ENCODE peak calls at places on chromosome 19, in seven cellular contexts. C is left ventricle myocardium inferior, U is tibial nerve, I is thoracic aorta, O is IMR-90, Y is kidney epithelial cell, W is fibroblast of mammary gland. H is an unnamed sample.

GRCh38 chr19:15432018-15432494 is 13.3 kb upstream of the AKAP8L start:
- DNase-seq in C (no peak), U (no peak), I (no peak), O (no peak), Y (no peak), W (no peak), H (no peak)

GRCh38 chr19:6060600-6061391 is 49.5 kb downstream of the RFX2 start:
- DNase-seq in C (no peak), U (no peak), I (no peak), O (peak; percentile 16), Y (peak; percentile 44), W (peak; percentile 41), H (no peak)

GRCh38 chr19:55652311-55653078 is 2.3 kb upstream of the U2AF2 start:
- DNase-seq in C (no peak), U (no peak), I (no peak), O (no peak), Y (no peak), W (no peak), H (no peak)

GRCh38 chr19:39138221-39139211 is 12.9 kb downstream of the PAK4 start:
- DNase-seq in C (no peak), U (no peak), I (no peak), O (no peak), Y (no peak), W (no peak), H (peak; percentile 63)

GRCh38 chr19:55605207-55605636 is 225 bp upstream of the ZNF865 start:
- DNase-seq in C (peak; percentile 97), U (peak; percentile 93), I (peak; percentile 91), O (peak; percentile 96), Y (peak; percentile 84), W (peak; percentile 96), H (peak; percentile 76)

GRCh38 chr19:36093146-36093662 is 17.7 kb upstream of the OVOL3 start:
- DNase-seq in C (no peak), U (no peak), I (no peak), O (no peak), Y (no peak), W (peak; percentile 17), H (no peak)

GRCh38 chr19:42111811-42112210 is 20.4 kb downstream of the POU2F2 start:
- DNase-seq in C (no peak), U (no peak), I (no peak), O (peak; percentile 52), Y (no peak), W (peak; percentile 65), H (no peak)

GRCh38 chr19:53977991-53978731 is 13.3 kb upstream of the CACNG6 start:
- DNase-seq in C (peak; percentile 50), U (peak; percentile 25), I (peak; percentile 3), O (peak; percentile 84), Y (no peak), W (peak; percentile 80), H (no peak)

GRCh38 chr19:53357821-53358581 is 7.5 kb upstream of the ZNF525 start:
- DNase-seq in C (no peak), U (no peak), I (no peak), O (no peak), Y (no peak), W (no peak), H (no peak)

GRCh38 chr19:31231181-31231580 is 118.1 kb downstream of the TSHZ3 start:
- DNase-seq in C (no peak), U (no peak), I (no peak), O (peak; percentile 32), Y (no peak), W (no peak), H (no peak)

GRCh38 chr19:48473161-48473966 is 4.2 kb downstream of the CYTH2 start:
- DNase-seq in C (no peak), U (no peak), I (no peak), O (no peak), Y (no peak), W (no peak), H (no peak)

GRCh38 chr19:45090598-45090997 is 2.4 kb upstream of the PPP1R37 start:
- DNase-seq in C (no peak), U (no peak), I (no peak), O (no peak), Y (no peak), W (no peak), H (no peak)

GRCh38 chr19:58227964-58228583 is 640 bp upstream of the ZNF544 start:
- DNase-seq in C (no peak), U (no peak), I (no peak), O (no peak), Y (no peak), W (peak; percentile 5), H (no peak)

GRCh38 chr19:42323852-42324654 is 1.4 kb upstream of the MEGF8 start:
- DNase-seq in C (no peak), U (no peak), I (no peak), O (no peak), Y (no peak), W (no peak), H (no peak)

GRCh38 chr19:51810228-51810627 is 15.3 kb downstream of the FPR3 start:
- DNase-seq in C (no peak), U (no peak), I (no peak), O (no peak), Y (no peak), W (peak; percentile 10), H (no peak)

GRCh38 chr19:19110410-19111137 is 27.7 kb downstream of the TMEM161A start:
- DNase-seq in C (no peak), U (no peak), I (no peak), O (no peak), Y (no peak), W (no peak), H (no peak)

GRCh38 chr19:35058370-35058769 is 16.8 kb downstream of the HPN start:
- DNase-seq in C (no peak), U (no peak), I (no peak), O (no peak), Y (no peak), W (no peak), H (no peak)

GRCh38 chr19:56507446-56508281 is at the start of gene ZNF471:
- DNase-seq in C (peak; percentile 99), U (peak; percentile 96), I (peak; percentile 96), O (peak; percentile 98), Y (peak; percentile 93), W (peak; percentile 98), H (peak; percentile 81)

GRCh38 chr19:821228-821975 is at the start of gene PLPPR3:
- DNase-seq in C (no peak), U (no peak), I (no peak), O (no peak), Y (no peak), W (no peak), H (peak; percentile 52)

GRCh38 chr19:10327793-10328192 is 5.5 kb downstream of the RAVER1 start:
- DNase-seq in C (no peak), U (no peak), I (no peak), O (no peak), Y (no peak), W (no peak), H (no peak)

GRCh38 chr19:44600466-44600865 is 12.9 kb upstream of the IGSF23 start:
- DNase-seq in C (no peak), U (no peak), I (no peak), O (peak; percentile 32), Y (no peak), W (peak; percentile 10), H (no peak)

GRCh38 chr19:8238251-8238650 is 29.1 kb downstream of the CERS4 start:
- DNase-seq in C (no peak), U (no peak), I (no peak), O (no peak), Y (no peak), W (no peak), H (no peak)

GRCh38 chr19:8242212-8242821 is 33.1 kb downstream of the CERS4 start:
- DNase-seq in C (no peak), U (no peak), I (no peak), O (no peak), Y (no peak), W (no peak), H (no peak)

GRCh38 chr19:8240274-8241229 is 31.4 kb downstream of the CERS4 start:
- DNase-seq in C (peak; percentile 89), U (peak; percentile 75), I (peak; percentile 47), O (peak; percentile 94), Y (peak; percentile 68), W (peak; percentile 93), H (peak; percentile 81)

GRCh38 chr19:8241646-8242045 is 32.5 kb downstream of the CERS4 start:
- DNase-seq in C (no peak), U (no peak), I (no peak), O (no peak), Y (no peak), W (no peak), H (no peak)

DNA sequence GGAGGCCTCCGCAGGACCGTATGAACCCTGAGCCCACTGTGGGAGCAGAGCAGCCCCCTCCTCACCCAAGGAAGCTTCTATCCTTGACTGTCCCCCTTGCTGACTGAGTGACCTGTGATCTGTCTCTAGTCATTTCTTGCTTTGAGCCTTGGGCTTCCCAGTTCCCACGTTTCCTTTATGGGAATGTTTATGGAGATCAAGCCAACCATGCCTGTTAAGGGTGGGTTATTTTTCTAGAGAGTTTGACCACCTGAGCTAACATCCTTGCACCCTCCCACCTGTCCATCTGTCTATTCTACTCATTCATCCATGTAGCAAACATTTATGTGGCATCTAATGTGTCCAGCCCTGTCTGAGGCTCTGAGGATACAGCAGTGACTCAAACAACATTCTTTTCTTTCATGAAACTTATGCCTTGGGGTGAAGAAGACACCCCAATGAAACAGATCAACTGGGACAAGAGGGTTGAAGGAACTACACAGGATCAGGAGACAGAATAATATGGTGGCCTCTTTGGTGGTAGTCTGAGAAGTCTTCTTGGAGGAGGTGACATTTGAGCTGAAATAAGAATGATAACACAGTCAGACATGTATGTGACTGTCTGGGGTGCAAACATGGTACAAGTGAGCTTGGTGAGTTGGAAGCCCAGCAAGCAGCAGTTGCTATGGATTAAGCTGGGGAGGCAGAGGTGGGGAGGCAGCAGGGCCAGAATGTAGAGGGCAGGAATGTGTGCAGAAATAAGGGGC is 30.5 kb downstream of the CERS4 start:
- DNase-seq in C (no peak), U (no peak), I (no peak), O (no peak), Y (no peak), W (no peak), H (peak; percentile 5)
- TF ChIP-seq CTCF in C (no peak), U (no peak), I (no peak), O (no peak), Y (no peak), W (no peak), H (no peak)

DNA sequence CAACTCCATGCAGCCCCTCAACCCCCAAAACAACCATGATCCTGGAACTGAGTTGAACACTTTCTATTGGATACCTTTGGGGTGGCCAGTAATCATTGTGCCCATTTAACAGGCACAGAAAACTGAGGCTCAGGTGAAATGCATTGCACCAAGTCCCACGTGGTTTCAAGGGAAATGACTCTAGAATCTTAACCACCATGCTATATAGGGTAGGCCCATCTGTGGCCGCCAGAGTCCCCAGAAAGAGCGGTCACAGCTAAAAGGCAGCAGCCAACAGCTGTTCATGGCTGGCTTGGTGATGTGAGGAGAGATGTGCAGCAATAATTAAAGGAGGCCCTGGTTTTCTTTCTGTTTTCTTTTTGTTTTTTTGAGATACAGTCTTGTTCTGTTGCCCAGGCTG is 2.6 kb downstream of the CNN1 start:
- DNase-seq in C (no peak), U (no peak), I (no peak), O (no peak), Y (no peak), W (no peak), H (no peak)
- TF ChIP-seq CTCF in C (no peak), U (no peak), I (no peak), O (no peak), Y (no peak), W (no peak), H (no peak)

GRCh38 chr19:1849132-1849474 is 820 bp upstream of the REXO1 start:
- DNase-seq in C (no peak), U (no peak), I (no peak), O (no peak), Y (no peak), W (no peak), H (no peak)
- TF ChIP-seq CTCF in C (no peak), U (no peak), I (no peak), O (no peak), Y (no peak), W (no peak), H (no peak)

GRCh38 chr19:33226550-33227241 is 1.0 kb upstream of the SLC7A10 start:
- DNase-seq in C (no peak), U (no peak), I (no peak), O (no peak), Y (no peak), W (no peak), H (no peak)
- TF ChIP-seq CTCF in C (no peak), U (no peak), I (no peak), O (no peak), Y (no peak), W (no peak), H (no peak)